ENCODE peak calls at places on chromosomes 4 and X, in six cellular contexts. One of them, this sample, is unnamed.

GRCh38 chr4:27861802-27862201 is 1001.2 kb downstream of the STIM2 start:
- DNase-seq in activated naive CD8-positive, alpha-beta T cell treated with anti-CD3 and anti-CD28 coated beads, Interleukin-2, amount 50 U/mL, for 24 hours: no peak
- DNase-seq in activated T-cell treated with anti-CD3 and anti-CD28 coated beads, Interleukin-2, amount 50 U/mL, for 4 hours: no peak
- DNase-seq in hippocampal formation: no peak
- DNase-seq in tibial artery: no peak
- DNase-seq in NCI-H524: no peak
- DNase-seq in this sample: no peak

GRCh38 chrX:39764441-39764914 is 333.3 kb downstream of the BCOR start:
- DNase-seq in activated naive CD8-positive, alpha-beta T cell treated with anti-CD3 and anti-CD28 coated beads, Interleukin-2, amount 50 U/mL, for 24 hours: no peak
- DNase-seq in activated T-cell treated with anti-CD3 and anti-CD28 coated beads, Interleukin-2, amount 50 U/mL, for 4 hours: no peak
- DNase-seq in hippocampal formation: no peak
- DNase-seq in tibial artery: no peak
- DNase-seq in NCI-H524: peak
- DNase-seq in this sample: no peak

GRCh38 chr4:21469438-21470032 is 479.0 kb downstream of the KCNIP4 start:
- DNase-seq in activated naive CD8-positive, alpha-beta T cell treated with anti-CD3 and anti-CD28 coated beads, Interleukin-2, amount 50 U/mL, for 24 hours: no peak
- DNase-seq in activated T-cell treated with anti-CD3 and anti-CD28 coated beads, Interleukin-2, amount 50 U/mL, for 4 hours: no peak
- DNase-seq in hippocampal formation: peak
- DNase-seq in tibial artery: no peak
- DNase-seq in NCI-H524: no peak
- DNase-seq in this sample: no peak

GRCh38 chr4:147246096-147246495 is 234.8 kb upstream of the EDNRA start:
- DNase-seq in activated naive CD8-positive, alpha-beta T cell treated with anti-CD3 and anti-CD28 coated beads, Interleukin-2, amount 50 U/mL, for 24 hours: no peak
- DNase-seq in activated T-cell treated with anti-CD3 and anti-CD28 coated beads, Interleukin-2, amount 50 U/mL, for 4 hours: no peak
- DNase-seq in hippocampal formation: no peak
- DNase-seq in tibial artery: no peak
- DNase-seq in NCI-H524: no peak
- DNase-seq in this sample: no peak

GRCh38 chrX:111098874-111099273 is 2.9 kb downstream of the PAK3 start:
- DNase-seq in activated naive CD8-positive, alpha-beta T cell treated with anti-CD3 and anti-CD28 coated beads, Interleukin-2, amount 50 U/mL, for 24 hours: peak
- DNase-seq in activated T-cell treated with anti-CD3 and anti-CD28 coated beads, Interleukin-2, amount 50 U/mL, for 4 hours: peak
- DNase-seq in hippocampal formation: peak
- DNase-seq in tibial artery: peak
- DNase-seq in NCI-H524: no peak
- DNase-seq in this sample: no peak

GRCh38 chr4:187335339-187335738 is 611.7 kb upstream of the FAT1 start:
- DNase-seq in activated naive CD8-positive, alpha-beta T cell treated with anti-CD3 and anti-CD28 coated beads, Interleukin-2, amount 50 U/mL, for 24 hours: no peak
- DNase-seq in activated T-cell treated with anti-CD3 and anti-CD28 coated beads, Interleukin-2, amount 50 U/mL, for 4 hours: no peak
- DNase-seq in hippocampal formation: no peak
- DNase-seq in tibial artery: no peak
- DNase-seq in NCI-H524: no peak
- DNase-seq in this sample: no peak

GRCh38 chr4:176187610-176188009 is 7.8 kb downstream of the SPATA4 start:
- DNase-seq in activated naive CD8-positive, alpha-beta T cell treated with anti-CD3 and anti-CD28 coated beads, Interleukin-2, amount 50 U/mL, for 24 hours: no peak
- DNase-seq in activated T-cell treated with anti-CD3 and anti-CD28 coated beads, Interleukin-2, amount 50 U/mL, for 4 hours: no peak
- DNase-seq in hippocampal formation: no peak
- DNase-seq in tibial artery: no peak
- DNase-seq in NCI-H524: no peak
- DNase-seq in this sample: no peak

GRCh38 chrX:129058405-129058804 is 464.9 kb downstream of the SMARCA1 start:
- DNase-seq in activated naive CD8-positive, alpha-beta T cell treated with anti-CD3 and anti-CD28 coated beads, Interleukin-2, amount 50 U/mL, for 24 hours: no peak
- DNase-seq in activated T-cell treated with anti-CD3 and anti-CD28 coated beads, Interleukin-2, amount 50 U/mL, for 4 hours: no peak
- DNase-seq in hippocampal formation: no peak
- DNase-seq in tibial artery: no peak
- DNase-seq in NCI-H524: no peak
- DNase-seq in this sample: no peak

GRCh38 chr4:100889401-100889800 is 371.6 kb upstream of the EMCN start:
- DNase-seq in activated naive CD8-positive, alpha-beta T cell treated with anti-CD3 and anti-CD28 coated beads, Interleukin-2, amount 50 U/mL, for 24 hours: no peak
- DNase-seq in activated T-cell treated with anti-CD3 and anti-CD28 coated beads, Interleukin-2, amount 50 U/mL, for 4 hours: no peak
- DNase-seq in hippocampal formation: no peak
- DNase-seq in tibial artery: no peak
- DNase-seq in NCI-H524: no peak
- DNase-seq in this sample: no peak

GRCh38 chr4:90137545-90137944 is 10.4 kb downstream of the CCSER1 start:
- DNase-seq in activated naive CD8-positive, alpha-beta T cell treated with anti-CD3 and anti-CD28 coated beads, Interleukin-2, amount 50 U/mL, for 24 hours: no peak
- DNase-seq in activated T-cell treated with anti-CD3 and anti-CD28 coated beads, Interleukin-2, amount 50 U/mL, for 4 hours: no peak
- DNase-seq in hippocampal formation: no peak
- DNase-seq in tibial artery: no peak
- DNase-seq in NCI-H524: no peak
- DNase-seq in this sample: no peak

GRCh38 chr4:48699470-48699869 is 80.6 kb downstream of the FRYL start:
- DNase-seq in activated naive CD8-positive, alpha-beta T cell treated with anti-CD3 and anti-CD28 coated beads, Interleukin-2, amount 50 U/mL, for 24 hours: no peak
- DNase-seq in activated T-cell treated with anti-CD3 and anti-CD28 coated beads, Interleukin-2, amount 50 U/mL, for 4 hours: no peak
- DNase-seq in hippocampal formation: no peak
- DNase-seq in tibial artery: no peak
- DNase-seq in NCI-H524: no peak
- DNase-seq in this sample: no peak

GRCh38 chr4:98536631-98537030 is 121.8 kb downstream of the TSPAN5 start:
- DNase-seq in activated naive CD8-positive, alpha-beta T cell treated with anti-CD3 and anti-CD28 coated beads, Interleukin-2, amount 50 U/mL, for 24 hours: no peak
- DNase-seq in activated T-cell treated with anti-CD3 and anti-CD28 coated beads, Interleukin-2, amount 50 U/mL, for 4 hours: no peak
- DNase-seq in hippocampal formation: no peak
- DNase-seq in tibial artery: no peak
- DNase-seq in NCI-H524: no peak
- DNase-seq in this sample: no peak

GRCh38 chr4:172142331-172142738 is 329.1 kb downstream of the GALNTL6 start:
- DNase-seq in activated naive CD8-positive, alpha-beta T cell treated with anti-CD3 and anti-CD28 coated beads, Interleukin-2, amount 50 U/mL, for 24 hours: no peak
- DNase-seq in activated T-cell treated with anti-CD3 and anti-CD28 coated beads, Interleukin-2, amount 50 U/mL, for 4 hours: no peak
- DNase-seq in hippocampal formation: no peak
- DNase-seq in tibial artery: no peak
- DNase-seq in NCI-H524: no peak
- DNase-seq in this sample: no peak

GRCh38 chr4:152348670-152349069 is 187.2 kb downstream of the FBXW7 start:
- DNase-seq in activated naive CD8-positive, alpha-beta T cell treated with anti-CD3 and anti-CD28 coated beads, Interleukin-2, amount 50 U/mL, for 24 hours: no peak
- DNase-seq in activated T-cell treated with anti-CD3 and anti-CD28 coated beads, Interleukin-2, amount 50 U/mL, for 4 hours: no peak
- DNase-seq in hippocampal formation: no peak
- DNase-seq in tibial artery: no peak
- DNase-seq in NCI-H524: no peak
- DNase-seq in this sample: no peak

GRCh38 chrX:154458954-154459829 is 1.1 kb downstream of the PLXNA3 start:
- DNase-seq in activated naive CD8-positive, alpha-beta T cell treated with anti-CD3 and anti-CD28 coated beads, Interleukin-2, amount 50 U/mL, for 24 hours: no peak
- DNase-seq in activated T-cell treated with anti-CD3 and anti-CD28 coated beads, Interleukin-2, amount 50 U/mL, for 4 hours: no peak
- DNase-seq in hippocampal formation: no peak
- DNase-seq in tibial artery: peak
- DNase-seq in NCI-H524: peak
- DNase-seq in this sample: no peak

GRCh38 chr4:40750461-40751258 is 905 bp downstream of the NSUN7 start:
- DNase-seq in activated naive CD8-positive, alpha-beta T cell treated with anti-CD3 and anti-CD28 coated beads, Interleukin-2, amount 50 U/mL, for 24 hours: no peak
- DNase-seq in activated T-cell treated with anti-CD3 and anti-CD28 coated beads, Interleukin-2, amount 50 U/mL, for 4 hours: no peak
- DNase-seq in hippocampal formation: no peak
- DNase-seq in tibial artery: no peak
- DNase-seq in NCI-H524: no peak
- DNase-seq in this sample: peak

GRCh38 chr4:39231660-39232059 is 49.3 kb downstream of the WDR19 start:
- DNase-seq in activated naive CD8-positive, alpha-beta T cell treated with anti-CD3 and anti-CD28 coated beads, Interleukin-2, amount 50 U/mL, for 24 hours: no peak
- DNase-seq in activated T-cell treated with anti-CD3 and anti-CD28 coated beads, Interleukin-2, amount 50 U/mL, for 4 hours: no peak
- DNase-seq in hippocampal formation: no peak
- DNase-seq in tibial artery: no peak
- DNase-seq in NCI-H524: no peak
- DNase-seq in this sample: no peak

This sample was measured in iPS DF 19.7.